ENCODE peak calls at places on chromosomes 7 and 10, in nine cellular contexts. K, Q, W, Y, J, D, P, T and L are unnamed samples.

GRCh38 chr7:1931951-1932270 is 261.8 kb downstream of the ELFN1 start:
- DNase-seq in K (no peak), Q (no peak), W (no peak), Y (no peak), J (no peak), D (no peak), P (no peak), T (no peak), L (no peak)

GRCh38 chr10:89283988-89284475 is 17.8 kb upstream of the IFIT2 start:
- DNase-seq in K (peak; percentile 82), Q (peak; percentile 98), W (peak; percentile 80), Y (no peak), J (no peak), D (peak; percentile 83), P (no peak), T (no peak), L (peak; percentile 44)

GRCh38 chr7:115230882-115231508 is 309.1 kb downstream of the MDFIC start:
- DNase-seq in K (no peak), Q (peak; percentile 93), W (no peak), Y (no peak), J (peak; percentile 94), D (peak; percentile 86), P (no peak), T (no peak), L (peak; percentile 95)

GRCh38 chr7:28180031-28180363 is 598 bp downstream of the JAZF1 start:
- DNase-seq in K (no peak), Q (no peak), W (no peak), Y (no peak), J (no peak), D (no peak), P (no peak), T (no peak), L (no peak)

GRCh38 chr10:122379537-122379936 is 5.0 kb downstream of the PLEKHA1 start:
- DNase-seq in K (no peak), Q (no peak), W (no peak), Y (no peak), J (no peak), D (no peak), P (no peak), T (no peak), L (no peak)

GRCh38 chr10:2627969-2628368 is 439.4 kb upstream of the PFKP start:
- DNase-seq in K (no peak), Q (no peak), W (no peak), Y (no peak), J (no peak), D (no peak), P (no peak), T (no peak), L (no peak)

GRCh38 chr10:71300555-71301370 is 18.3 kb upstream of the SLC29A3 start:
- DNase-seq in K (no peak), Q (no peak), W (no peak), Y (no peak), J (no peak), D (no peak), P (no peak), T (no peak), L (no peak)

GRCh38 chr7:46682841-46683624 is 762.0 kb upstream of the IGFBP3 start:
- DNase-seq in K (no peak), Q (peak; percentile 72), W (no peak), Y (no peak), J (peak; percentile 4), D (peak; percentile 27), P (no peak), T (no peak), L (no peak)

GRCh38 chr7:131110294-131111080 is 217.2 kb upstream of the MKLN1 start:
- DNase-seq in K (peak; percentile 49), Q (peak; percentile 66), W (peak; percentile 24), Y (no peak), J (peak; percentile 40), D (no peak), P (no peak), T (no peak), L (no peak)

GRCh38 chr10:117168135-117168674 is 29.1 kb upstream of the KCNK18 start:
- DNase-seq in K (peak; percentile 81), Q (peak; percentile 20), W (peak; percentile 94), Y (peak; percentile 41), J (peak; percentile 62), D (no peak), P (peak; percentile 67), T (peak; percentile 68), L (no peak)

GRCh38 chr7:84507529-84507928 is 312.9 kb upstream of the SEMA3A start:
- DNase-seq in K (no peak), Q (no peak), W (no peak), Y (no peak), J (no peak), D (no peak), P (no peak), T (no peak), L (no peak)

GRCh38 chr10:16120563-16120962 is 260.3 kb upstream of the MINDY3 start:
- DNase-seq in K (no peak), Q (no peak), W (no peak), Y (no peak), J (no peak), D (no peak), P (no peak), T (no peak), L (no peak)

GRCh38 chr7:73906874-73907273 is 45.9 kb downstream of the TMEM270 start:
- DNase-seq in K (peak; percentile 19), Q (no peak), W (no peak), Y (no peak), J (no peak), D (no peak), P (no peak), T (no peak), L (no peak)

GRCh38 chr10:94274142-94274787 is 88.5 kb downstream of the NOC3L start:
- DNase-seq in K (peak; percentile 78), Q (peak; percentile 64), W (no peak), Y (no peak), J (no peak), D (no peak), P (no peak), T (no peak), L (no peak)

GRCh38 chr7:85508642-85509429 is 322.0 kb upstream of the SEMA3D start:
- DNase-seq in K (no peak), Q (peak; percentile 96), W (no peak), Y (no peak), J (no peak), D (peak; percentile 87), P (no peak), T (no peak), L (no peak)

GRCh38 chr7:47441796-47442744 is 139.8 kb downstream of the TNS3 start:
- DNase-seq in K (no peak), Q (peak; percentile 32), W (no peak), Y (no peak), J (no peak), D (no peak), P (no peak), T (no peak), L (no peak)

GRCh38 chr10:58644311-58644710 is 131.6 kb downstream of the BICC1 start:
- DNase-seq in K (no peak), Q (no peak), W (no peak), Y (no peak), J (no peak), D (no peak), P (no peak), T (no peak), L (no peak)

GRCh38 chr7:69402696-69403095 is 195.6 kb upstream of the AUTS2 start:
- DNase-seq in K (no peak), Q (no peak), W (no peak), Y (no peak), J (no peak), D (no peak), P (no peak), T (no peak), L (no peak)